ENCODE peak calls at places on chromosomes 13 and 19, in seven cellular contexts. Z is PC-9, C is astrocyte, O is H9, U is SK-N-SH, T is fibroblast of lung, Q is PC-3. M is an unnamed sample.

GRCh38 chr13:113786262-113786841 is 27.3 kb downstream of the TMEM255B start:
- DNase-seq in Q (peak), Z (no peak), C (peak), O (no peak), T (peak), U (no peak), M (no peak)

GRCh38 chr13:55728229-55728628 is 1412.5 kb upstream of the PRR20A start:
- DNase-seq in O (no peak), C (no peak), Z (no peak), U (no peak), T (no peak), Q (no peak), M (no peak)

GRCh38 chr13:98026457-98026857 is 73.0 kb downstream of the IPO5 start:
- DNase-seq in Z (no peak), O (no peak), T (peak), U (no peak), C (no peak), Q (no peak), M (no peak)

GRCh38 chr19:3179739-3180293 is 1.2 kb downstream of the S1PR4 start:
- DNase-seq in Z (no peak), O (peak), U (no peak), C (no peak), Q (no peak), T (no peak), M (no peak)

GRCh38 chr19:57436392-57436791 is 1.3 kb downstream of the ZNF749 start:
- DNase-seq in C (no peak), T (no peak), U (no peak), Q (no peak), Z (no peak), O (no peak), M (no peak)

GRCh38 chr13:100300708-100301107 is 211.8 kb downstream of the PCCA start:
- DNase-seq in U (no peak), Q (no peak), C (no peak), Z (no peak), O (no peak), T (no peak), M (no peak)

GRCh38 chr13:109789262-109789661 is 2.9 kb upstream of the IRS2 start:
- DNase-seq in O (no peak), U (peak), Q (no peak), C (no peak), T (no peak), Z (no peak), M (no peak)

GRCh38 chr19:46786236-46787039 is 2.0 kb downstream of the SLC1A5 start:
- DNase-seq in Z (peak), Q (peak), O (no peak), C (peak), U (peak), T (peak), M (no peak)

GRCh38 chr19:1501200-1501595 is 10.2 kb downstream of the REEP6 start:
- DNase-seq in Q (no peak), U (no peak), T (no peak), Z (peak), O (no peak), C (no peak), M (no peak)

GRCh38 chr13:26880741-26881140 is 120.2 kb upstream of the GPR12 start:
- DNase-seq in C (no peak), T (no peak), U (no peak), Z (no peak), Q (no peak), O (no peak), M (no peak)
- H2AFZ ChIP-seq in C (peak), T (no peak), U (no peak), Z (no peak), Q (no peak), O (no peak), M (no peak)

GRCh38 chr19:31285744-31286143 is 63.5 kb downstream of the TSHZ3 start:
- DNase-seq in O (no peak), U (no peak), C (peak), Z (no peak), Q (no peak), T (peak), M (no peak)
- H2AFZ ChIP-seq in O (no peak), U (no peak), C (no peak), Z (no peak), Q (no peak), T (peak), M (no peak)

GRCh38 chr19:50332014-50332263 is 2.8 kb upstream of the KCNC3 start:
- DNase-seq in O (no peak), C (no peak), Q (no peak), T (no peak), Z (no peak), U (no peak), M (no peak)

GRCh38 chr19:50332264-50333038 is 3.3 kb upstream of the KCNC3 start:
- DNase-seq in C (no peak), O (peak), Q (peak), U (no peak), T (no peak), Z (peak), M (no peak)

GRCh38 chr19:50334741-50335421 is 5.7 kb upstream of the KCNC3 start:
- DNase-seq in O (no peak), U (no peak), T (no peak), C (no peak), Z (no peak), Q (no peak), M (no peak)

GRCh38 chr19:50333235-50333736 is 4.1 kb upstream of the KCNC3 start:
- DNase-seq in O (peak), C (peak), T (peak), Z (peak), Q (peak), U (peak), M (no peak)

DNA sequence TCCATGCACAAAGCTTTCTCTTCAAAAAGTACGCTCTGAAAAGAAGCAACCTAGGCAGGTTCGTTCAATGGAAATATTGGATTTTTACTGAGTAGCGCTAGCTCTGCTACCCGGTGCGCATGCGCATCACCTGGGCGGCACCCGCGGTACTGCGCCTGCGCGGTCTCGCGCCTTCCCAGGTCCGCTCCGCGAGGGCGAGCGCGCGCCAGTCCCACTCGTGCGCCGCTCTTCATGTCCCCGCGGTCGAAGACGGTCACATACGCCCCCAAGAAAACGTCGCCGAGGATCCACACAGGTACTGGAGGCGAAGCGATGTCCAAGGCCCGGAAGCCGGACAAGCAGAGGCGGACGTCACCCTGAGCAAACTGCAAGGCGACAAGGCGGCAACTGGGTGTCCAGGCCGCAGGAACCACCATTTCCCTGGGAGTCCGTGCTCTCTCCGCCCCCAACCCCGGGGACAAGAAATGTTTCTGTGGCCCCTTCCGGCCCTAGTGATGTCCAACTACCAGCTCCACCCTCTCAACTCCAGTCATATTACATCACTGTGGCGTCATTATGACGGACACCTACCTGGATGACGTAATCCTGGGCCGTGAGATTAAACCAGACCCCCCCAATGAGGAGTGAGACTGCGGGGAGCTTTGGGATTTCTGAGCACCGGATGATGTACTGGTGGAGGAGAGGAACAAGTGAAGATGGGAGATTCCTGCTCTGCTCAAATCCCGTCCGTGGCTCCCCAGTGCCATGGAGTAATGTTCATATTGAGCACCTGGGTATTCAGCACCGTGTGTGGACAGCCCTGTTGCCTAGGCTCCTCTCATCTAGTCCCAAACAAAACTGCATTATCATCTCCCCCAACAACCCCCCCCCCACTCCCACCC is 4.8 kb upstream of the KCNC3 start:
- DNase-seq in C (peak), O (peak), U (peak), T (no peak), Z (peak), Q (peak), M (no peak)
- H2AFZ ChIP-seq in C (peak), O (no peak), U (peak), T (peak), Z (peak), Q (peak), M (peak)

GRCh38 chr13:44484562-44485164 is 91.5 kb downstream of the TSC22D1 start:
- DNase-seq in U (no peak), O (no peak), C (no peak), Q (no peak), Z (no peak), T (no peak), M (no peak)
- H2AFZ ChIP-seq in U (no peak), O (no peak), C (no peak), Q (no peak), Z (no peak), T (no peak), M (no peak)

GRCh38 chr13:67134322-67135129 is 95.6 kb downstream of the PCDH9 start:
- DNase-seq in T (peak), O (no peak), Z (no peak), C (no peak), Q (no peak), U (no peak), M (no peak)

GRCh38 chr13:67130444-67130843 is 99.7 kb downstream of the PCDH9 start:
- DNase-seq in O (no peak), C (no peak), T (no peak), Z (no peak), Q (no peak), U (no peak), M (no peak)

GRCh38 chr13:67133476-67133875 is 96.7 kb downstream of the PCDH9 start:
- DNase-seq in C (peak), T (no peak), O (no peak), U (no peak), Q (no peak), Z (no peak), M (no peak)

GRCh38 chr13:67128148-67128547 is 102.0 kb downstream of the PCDH9 start:
- DNase-seq in O (no peak), T (no peak), Z (no peak), Q (no peak), U (no peak), C (no peak), M (no peak)

GRCh38 chr13:67131393-67131792 is 98.7 kb downstream of the PCDH9 start:
- DNase-seq in O (no peak), C (no peak), T (no peak), U (no peak), Z (no peak), Q (no peak), M (no peak)
- H2AFZ ChIP-seq in O (no peak), C (no peak), T (no peak), U (no peak), Z (no peak), Q (no peak), M (no peak)

GRCh38 chr19:6090634-6091033 is 19.7 kb downstream of the RFX2 start:
- DNase-seq in O (no peak), C (no peak), U (no peak), Z (no peak), T (no peak), Q (no peak), M (no peak)

GRCh38 chr19:6084821-6085220 is 25.5 kb downstream of the RFX2 start:
- DNase-seq in Q (no peak), U (no peak), T (no peak), O (no peak), C (no peak), Z (no peak), M (no peak)

GRCh38 chr19:6086081-6086858 is 24.0 kb downstream of the RFX2 start:
- DNase-seq in O (no peak), T (peak), C (no peak), Z (no peak), Q (peak), U (no peak), M (no peak)

GRCh38 chr19:6088677-6089063 is 21.6 kb downstream of the RFX2 start:
- DNase-seq in O (no peak), U (no peak), Q (peak), C (peak), Z (no peak), T (peak), M (no peak)

DNA sequence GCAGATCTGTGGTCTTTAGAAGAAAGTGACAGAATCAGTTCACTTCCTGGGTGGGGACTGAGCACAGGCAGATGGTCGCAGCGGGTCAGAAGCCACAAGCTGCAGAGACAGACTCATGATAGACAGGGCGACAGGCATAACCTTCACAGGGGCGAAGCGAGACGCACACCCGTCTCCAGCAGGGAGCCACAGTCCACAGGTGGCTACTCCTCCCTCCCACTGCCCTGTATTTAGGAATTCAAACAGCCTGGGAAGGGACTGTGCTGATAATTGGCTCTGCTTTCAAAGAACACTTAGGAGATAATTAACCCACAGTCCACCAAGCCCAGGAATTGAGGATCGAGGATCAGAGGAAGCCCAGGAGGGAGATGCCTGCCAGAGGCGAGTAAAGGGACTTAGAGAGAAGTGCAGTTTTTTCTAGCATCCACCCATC is 23.2 kb downstream of the RFX2 start:
- DNase-seq in C (no peak), T (no peak), O (no peak), Q (no peak), U (peak), Z (no peak), M (no peak)
- H2AFZ ChIP-seq in C (no peak), T (peak), O (no peak), Q (no peak), U (peak), Z (no peak), M (no peak)

DNA sequence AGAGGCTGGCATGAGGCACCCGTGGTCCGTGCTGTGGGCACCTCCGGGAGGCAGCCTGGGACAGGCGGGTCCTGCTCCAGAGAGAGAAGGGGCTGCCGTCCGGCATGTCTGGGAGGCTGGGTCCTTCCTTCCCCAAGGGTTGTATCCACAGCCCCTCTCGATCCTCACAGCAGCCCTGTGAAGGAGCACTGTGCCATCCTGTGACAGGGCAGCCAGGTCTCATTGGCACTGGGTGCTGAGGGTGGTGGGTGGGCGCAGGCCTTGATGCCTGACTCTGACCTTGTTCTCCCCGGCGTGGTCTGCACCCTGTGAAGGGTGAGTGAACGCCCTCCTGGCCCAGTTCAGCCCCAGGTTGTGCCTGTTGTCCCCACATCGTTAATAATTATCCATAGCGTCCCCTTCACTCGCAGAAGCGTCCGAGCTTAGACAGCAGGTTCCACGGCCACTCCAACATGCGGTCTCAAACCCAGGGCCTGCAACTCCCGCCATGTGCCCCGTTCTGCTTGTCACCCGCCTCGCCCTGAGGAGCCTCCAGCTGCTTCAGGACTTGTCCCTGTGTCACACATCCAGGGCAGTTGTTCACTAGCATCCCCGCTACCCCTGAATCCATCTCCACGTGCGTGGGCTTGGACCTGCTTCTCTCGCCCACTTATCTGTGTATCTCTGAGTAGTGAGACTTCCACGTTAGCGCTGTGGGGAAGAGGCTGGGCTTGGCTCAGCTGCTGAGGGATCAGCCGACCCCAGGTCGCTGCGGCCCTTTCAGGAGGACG is 10.6 kb downstream of the ATP11A start:
- DNase-seq in O (peak), T (no peak), C (no peak), U (no peak), Q (no peak), Z (no peak), M (no peak)
- H2AFZ ChIP-seq in O (no peak), T (no peak), C (no peak), U (no peak), Q (no peak), Z (no peak), M (no peak)

GRCh38 chr19:12692960-12693359 is 3.5 kb downstream of the FBXW9 start:
- DNase-seq in Z (no peak), Q (no peak), C (no peak), U (no peak), T (no peak), O (no peak), M (no peak)
- H2AFZ ChIP-seq in Z (no peak), Q (no peak), C (no peak), U (no peak), T (no peak), O (no peak), M (no peak)